ENCODE peak calls at places on chromosome 4, in nine cellular contexts. H, N, X, J, A, M, L, K and B are unnamed samples.
A peak's percentile ranks its signal among the peaks of the same experiment; 100 is the strongest.

GRCh38 chr4:176308441-176308840 is 11.3 kb upstream of the SPCS3 start:
- DNase-seq in K (no peak), H (no peak), X (no peak), A (no peak), M (no peak), L (no peak), N (no peak), J (no peak), B (no peak)

GRCh38 chr4:110510955-110511544 is 35.1 kb downstream of the ENPEP start:
- DNase-seq in A (no peak), H (peak; percentile 67), N (peak; percentile 74), M (no peak), X (no peak), J (no peak), K (no peak), L (no peak), B (no peak)

GRCh38 chr4:174156239-174156826 is 127.1 kb downstream of the FBXO8 start:
- DNase-seq in A (no peak), K (no peak), N (peak; percentile 58), H (peak; percentile 38), M (no peak), J (peak; percentile 29), L (no peak), X (no peak), B (no peak)

GRCh38 chr4:6907658-6908191 is 1.9 kb upstream of the TBC1D14 start:
- DNase-seq in K (no peak), H (no peak), J (no peak), N (no peak), L (peak; percentile 29), X (no peak), M (no peak), A (no peak), B (no peak)

GRCh38 chr4:182126096-182126495 is 117.1 kb upstream of the TENM3 start:
- DNase-seq in K (no peak), L (no peak), H (peak; percentile 30), X (no peak), N (peak; percentile 36), J (no peak), M (no peak), A (no peak), B (no peak)

GRCh38 chr4:96736352-96736889 is 896.5 kb downstream of the PDHA2 start:
- DNase-seq in A (no peak), J (peak; percentile 88), N (peak; percentile 85), M (no peak), K (no peak), L (no peak), X (no peak), H (no peak), B (no peak)

GRCh38 chr4:122803788-122804208 is 22.8 kb upstream of the FGF2 start:
- DNase-seq in H (no peak), M (no peak), J (peak; percentile 68), L (no peak), K (no peak), X (no peak), N (no peak), A (no peak), B (no peak)

GRCh38 chr4:77852892-77853495 is 9.6 kb upstream of the MRPL1 start:
- DNase-seq in X (no peak), L (peak; percentile 45), J (no peak), H (no peak), K (no peak), N (no peak), M (no peak), A (no peak), B (peak; percentile 69)

GRCh38 chr4:58981828-58982227 is 1871.6 kb upstream of the IGFBP7 start:
- DNase-seq in J (no peak), A (no peak), X (no peak), L (no peak), M (no peak), N (no peak), H (no peak), K (no peak), B (no peak)

GRCh38 chr4:15479089-15479912 is 9.6 kb downstream of the CC2D2A start:
- DNase-seq in A (no peak), H (peak; percentile 89), L (no peak), K (no peak), X (no peak), M (peak; percentile 38), J (peak; percentile 87), N (peak; percentile 90), B (no peak)

DNA sequence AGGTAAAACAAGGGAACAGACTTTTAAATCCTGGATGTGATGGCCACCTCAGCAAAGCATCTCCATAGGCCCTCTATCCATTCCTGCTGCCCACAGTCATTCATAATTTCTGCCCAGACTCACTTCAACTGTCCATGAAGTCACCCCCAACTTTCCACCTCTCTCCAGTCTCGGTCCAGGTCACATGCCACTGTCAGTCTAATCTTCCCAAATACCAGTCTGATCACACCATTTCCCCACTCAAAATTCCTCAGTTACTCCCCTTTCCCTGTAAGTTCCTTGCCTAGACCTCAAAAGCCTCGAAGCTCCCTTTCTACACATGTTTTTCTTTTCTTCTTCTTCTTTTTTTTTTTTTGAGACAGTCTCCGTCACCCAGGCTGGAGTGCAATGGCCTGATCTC is 51.2 kb upstream of the HOPX start:
- DNase-seq in L (no peak), J (no peak), X (no peak), H (no peak), A (no peak), K (no peak), N (no peak), M (no peak), B (no peak)
- TF ChIP-seq CTCF in L (no peak), J (no peak), X (no peak), H (no peak), A (no peak), K (no peak), N (no peak), M (no peak), B (no peak)

GRCh38 chr4:29311231-29311630 is 1408.9 kb upstream of the PCDH7 start:
- DNase-seq in M (no peak), K (no peak), J (peak; percentile 19), X (no peak), H (peak; percentile 62), N (peak; percentile 57), L (no peak), A (no peak), B (no peak)

GRCh38 chr4:29310252-29310651 is 1409.9 kb upstream of the PCDH7 start:
- DNase-seq in H (peak; percentile 28), J (peak; percentile 11), N (no peak), X (no peak), M (no peak), L (no peak), A (no peak), K (no peak), B (no peak)

GRCh38 chr4:29307256-29307655 is 1412.9 kb upstream of the PCDH7 start:
- DNase-seq in N (no peak), J (no peak), L (no peak), K (no peak), A (no peak), M (no peak), X (no peak), H (no peak), B (no peak)

GRCh38 chr4:29307755-29308154 is 1412.4 kb upstream of the PCDH7 start:
- DNase-seq in X (no peak), H (no peak), L (no peak), M (no peak), K (no peak), A (no peak), J (no peak), N (no peak), B (no peak)

GRCh38 chr4:29309050-29309449 is 1411.1 kb upstream of the PCDH7 start:
- DNase-seq in K (no peak), L (no peak), M (no peak), J (peak; percentile 78), N (peak; percentile 67), X (no peak), A (no peak), H (peak; percentile 81), B (no peak)
- TF ChIP-seq CTCF in K (no peak), L (no peak), M (no peak), J (no peak), N (no peak), X (no peak), A (no peak), H (no peak), B (no peak)

GRCh38 chr4:112636688-112637551 is at the start of the genes LARP7 and ZGRF1:
- DNase-seq in K (peak; percentile 99), N (peak; percentile 100), H (peak; percentile 99), X (peak; percentile 99), M (peak; percentile 92), A (peak; percentile 97), J (peak; percentile 99), L (peak; percentile 95), B (peak; percentile 95)

GRCh38 chr4:112637552-112637866 is 566 bp downstream of the LARP7 start:
- DNase-seq in M (no peak), J (no peak), H (no peak), A (no peak), N (no peak), K (no peak), L (no peak), X (no peak), B (no peak)

GRCh38 chr4:112633477-112634235 is 3.1 kb downstream of the ZGRF1 start:
- DNase-seq in K (no peak), M (no peak), J (no peak), A (no peak), L (no peak), H (peak; percentile 43), X (no peak), N (peak; percentile 53), B (no peak)
- TF ChIP-seq CTCF in K (peak; percentile 64), M (peak; percentile 54), J (peak; percentile 28), A (peak; percentile 48), L (peak; percentile 74), H (peak; percentile 58), X (no peak), N (peak; percentile 40), B (peak; percentile 35)

GRCh38 chr4:186032259-186032658 is 36.7 kb upstream of the TLR3 start:
- DNase-seq in X (no peak), H (no peak), A (no peak), J (no peak), K (no peak), N (no peak), M (no peak), L (no peak), B (no peak)
- TF ChIP-seq CTCF in X (no peak), H (no peak), A (no peak), J (peak; percentile 47), K (peak; percentile 31), N (peak; percentile 28), M (peak; percentile 21), L (no peak), B (no peak)